ENCODE peak calls at places on chromosomes 1 and 21, in six cellular contexts. Y is GM12891, E is GM12878, X is H1, B is K562, R is HepG2. T is an unnamed sample.

GRCh38 chr1:181263444-181263843 is 174.9 kb downstream of the IER5 start:
- DNase-seq in B (no peak), E (no peak), Y (no peak), X (no peak), R (no peak), T (no peak)

GRCh38 chr21:44727321-44727720 is 15.9 kb upstream of the TSPEAR start:
- DNase-seq in B (no peak), E (no peak), Y (no peak), X (no peak), R (no peak), T (no peak)

GRCh38 chr1:202968895-202969295 is 1.8 kb upstream of the CYB5R1 start:
- DNase-seq in Y (peak; percentile 60), E (peak; percentile 33), X (peak; percentile 49), R (peak; percentile 78), B (peak; percentile 85), T (peak; percentile 41)

GRCh38 chr1:36386262-36387140 is 777 bp upstream of the STK40 start:
- DNase-seq in X (peak; percentile 81), R (peak; percentile 95), Y (peak; percentile 77), B (peak; percentile 95), E (peak; percentile 94), T (peak; percentile 82)

GRCh38 chr1:217138839-217139466 is 415.7 kb upstream of the ESRRG start:
- DNase-seq in R (no peak), B (no peak), X (peak; percentile 47), Y (no peak), E (no peak), T (no peak)

GRCh38 chr1:45356186-45356585 is 15.9 kb upstream of the MUTYH start:
- DNase-seq in B (no peak), E (no peak), R (peak; percentile 68), Y (no peak), X (no peak), T (no peak)

GRCh38 chr1:210571356-210572334 is 242.9 kb downstream of the HHAT start:
- DNase-seq in B (no peak), X (no peak), E (no peak), Y (no peak), R (no peak), T (no peak)

GRCh38 chr1:171014878-171015277 is 75.8 kb upstream of the FMO3 start:
- DNase-seq in R (no peak), B (no peak), Y (no peak), X (no peak), E (no peak), T (no peak)

GRCh38 chr1:171785766-171786165 is 4.3 kb downstream of the METTL13 start:
- DNase-seq in R (no peak), Y (no peak), X (no peak), B (no peak), E (no peak), T (no peak)

GRCh38 chr1:157968503-157968902 is 24.9 kb upstream of the KIRREL1 start:
- DNase-seq in E (no peak), X (no peak), R (no peak), Y (no peak), B (no peak), T (no peak)

GRCh38 chr21:38984982-38985422 is 179.3 kb downstream of the ETS2 start:
- DNase-seq in E (no peak), B (no peak), Y (no peak), X (no peak), R (no peak), T (no peak)

GRCh38 chr1:231252336-231252735 is 11.3 kb downstream of the GNPAT start:
- DNase-seq in E (no peak), X (no peak), R (no peak), B (no peak), Y (no peak), T (no peak)

GRCh38 chr1:90710579-90711536 is 6.2 kb downstream of the BARHL2 start:
- DNase-seq in E (no peak), Y (no peak), R (no peak), B (no peak), X (peak; percentile 76), T (no peak)

DNA sequence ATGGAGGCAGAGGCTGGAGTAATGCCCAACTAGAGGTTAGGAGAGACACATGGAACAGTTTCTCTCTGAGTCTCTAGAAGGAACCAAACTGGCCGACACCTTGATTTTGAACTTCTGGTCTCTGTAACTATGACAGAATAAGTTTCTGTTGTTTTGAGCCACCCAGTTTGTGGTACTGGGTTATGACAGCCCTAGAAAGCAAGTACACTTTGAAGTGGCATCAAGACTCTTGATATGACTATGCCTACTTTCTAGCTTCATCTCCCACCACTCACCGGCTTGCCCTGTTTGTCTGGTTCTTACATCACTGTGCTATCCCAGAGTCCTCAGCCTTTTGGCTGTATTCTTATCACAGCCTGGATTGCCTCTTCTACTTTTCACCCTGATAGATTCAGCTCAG is 230.3 kb upstream of the USP24 start:
- DNase-seq in E (peak; percentile 12), X (no peak), R (no peak), Y (no peak), B (no peak), T (no peak)
- TF ChIP-seq TAF1 in E (no peak), X (no peak), R (no peak), Y (no peak), B (no peak), T (no peak)

GRCh38 chr1:93846929-93847810 is 31.8 kb downstream of the DNTTIP2 start:
- DNase-seq in Y (peak; percentile 73), E (peak; percentile 92), R (peak; percentile 86), X (peak; percentile 90), B (peak; percentile 81), T (peak; percentile 71)

GRCh38 chr1:93844262-93845045 is 34.6 kb downstream of the DNTTIP2 start:
- DNase-seq in E (peak; percentile 34), B (peak; percentile 71), X (no peak), Y (peak; percentile 31), R (peak; percentile 77), T (no peak)

GRCh38 chr1:93845554-93846150 is 33.4 kb downstream of the DNTTIP2 start:
- DNase-seq in B (peak; percentile 21), Y (no peak), E (no peak), X (no peak), R (peak; percentile 64), T (no peak)

GRCh38 chr1:93847811-93848288 is 31.2 kb downstream of the DNTTIP2 start:
- DNase-seq in R (peak; percentile 45), E (no peak), B (peak; percentile 66), Y (no peak), X (peak; percentile 79), T (peak; percentile 33)

DNA sequence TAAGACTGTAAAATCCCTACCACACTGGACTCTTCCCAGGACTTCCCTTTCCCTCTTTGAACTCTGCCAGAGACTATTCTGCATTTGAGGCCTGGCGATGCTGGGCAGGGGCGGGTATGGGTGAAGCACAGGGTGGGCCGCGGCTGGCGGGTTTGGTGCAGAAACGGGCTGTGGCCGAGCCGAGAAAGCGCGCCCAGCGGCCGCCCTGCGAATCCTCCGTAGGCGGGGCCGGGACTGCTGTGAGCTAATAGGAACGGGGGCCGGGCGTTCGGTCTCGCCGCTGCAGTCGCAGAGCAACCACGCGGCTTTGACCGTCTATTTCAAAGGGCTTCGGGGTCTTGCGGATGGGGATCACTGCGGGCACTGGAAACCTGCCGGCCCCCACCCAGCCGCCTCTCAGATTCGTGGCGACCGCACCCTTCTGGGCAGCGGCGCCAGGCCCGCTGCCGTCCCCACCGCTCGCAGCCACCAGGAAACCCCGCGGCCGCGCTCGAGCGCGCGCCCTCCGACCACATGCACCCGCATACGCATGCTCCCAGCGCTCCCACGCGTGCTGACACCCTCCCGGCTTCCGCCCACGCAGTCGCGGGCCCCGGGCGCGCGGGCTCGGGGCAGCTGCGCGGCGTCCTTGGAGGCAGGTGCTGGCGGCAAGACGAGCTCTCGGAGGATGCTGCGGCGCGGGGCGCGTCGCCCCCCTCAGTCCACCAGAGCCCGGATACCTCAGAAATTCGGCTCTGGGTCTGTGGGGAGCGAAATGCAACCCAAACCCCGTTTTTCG is 32.7 kb downstream of the DNTTIP2 start:
- DNase-seq in R (peak; percentile 76), Y (peak; percentile 64), E (no peak), B (peak; percentile 83), X (peak; percentile 91), T (peak; percentile 63)
- TF ChIP-seq POLR2A in R (peak; percentile 77), Y (no peak), E (peak; percentile 75), B (peak; percentile 82), X (peak; percentile 68), T (no peak)

GRCh38 chr1:89697397-89697796 is 64.5 kb downstream of the LRRC8C start:
- DNase-seq in R (no peak), X (no peak), B (no peak), Y (no peak), E (no peak), T (no peak)

GRCh38 chr1:89699451-89699986 is 66.6 kb downstream of the LRRC8C start:
- DNase-seq in E (no peak), R (no peak), B (no peak), X (no peak), Y (no peak), T (no peak)

GRCh38 chr1:89698020-89698560 is 65.2 kb downstream of the LRRC8C start:
- DNase-seq in R (no peak), Y (no peak), X (no peak), E (no peak), B (no peak), T (no peak)

GRCh38 chr1:89695847-89696246 is 62.9 kb downstream of the LRRC8C start:
- DNase-seq in X (no peak), Y (no peak), E (no peak), R (no peak), B (no peak), T (no peak)

GRCh38 chr1:89698624-89699023 is 65.7 kb downstream of the LRRC8C start:
- DNase-seq in R (no peak), Y (no peak), X (no peak), E (no peak), B (no peak), T (no peak)
- TF ChIP-seq TAF1 in R (no peak), Y (no peak), X (no peak), E (no peak), B (no peak), T (no peak)

GRCh38 chr1:29234471-29234870 is 1.9 kb upstream of the PTPRU start:
- DNase-seq in X (no peak), Y (no peak), R (no peak), E (no peak), B (no peak), T (no peak)

GRCh38 chr1:29233693-29234092 is 2.6 kb upstream of the PTPRU start:
- DNase-seq in E (no peak), Y (no peak), B (no peak), R (no peak), X (no peak), T (no peak)

GRCh38 chr1:29227511-29227910 is 3.2 kb downstream of the MECR start:
- DNase-seq in R (no peak), B (no peak), Y (no peak), X (no peak), E (no peak), T (no peak)

GRCh38 chr1:29230204-29230552 is 556 bp downstream of the MECR start:
- DNase-seq in B (no peak), R (no peak), E (no peak), X (no peak), Y (no peak), T (no peak)

DNA sequence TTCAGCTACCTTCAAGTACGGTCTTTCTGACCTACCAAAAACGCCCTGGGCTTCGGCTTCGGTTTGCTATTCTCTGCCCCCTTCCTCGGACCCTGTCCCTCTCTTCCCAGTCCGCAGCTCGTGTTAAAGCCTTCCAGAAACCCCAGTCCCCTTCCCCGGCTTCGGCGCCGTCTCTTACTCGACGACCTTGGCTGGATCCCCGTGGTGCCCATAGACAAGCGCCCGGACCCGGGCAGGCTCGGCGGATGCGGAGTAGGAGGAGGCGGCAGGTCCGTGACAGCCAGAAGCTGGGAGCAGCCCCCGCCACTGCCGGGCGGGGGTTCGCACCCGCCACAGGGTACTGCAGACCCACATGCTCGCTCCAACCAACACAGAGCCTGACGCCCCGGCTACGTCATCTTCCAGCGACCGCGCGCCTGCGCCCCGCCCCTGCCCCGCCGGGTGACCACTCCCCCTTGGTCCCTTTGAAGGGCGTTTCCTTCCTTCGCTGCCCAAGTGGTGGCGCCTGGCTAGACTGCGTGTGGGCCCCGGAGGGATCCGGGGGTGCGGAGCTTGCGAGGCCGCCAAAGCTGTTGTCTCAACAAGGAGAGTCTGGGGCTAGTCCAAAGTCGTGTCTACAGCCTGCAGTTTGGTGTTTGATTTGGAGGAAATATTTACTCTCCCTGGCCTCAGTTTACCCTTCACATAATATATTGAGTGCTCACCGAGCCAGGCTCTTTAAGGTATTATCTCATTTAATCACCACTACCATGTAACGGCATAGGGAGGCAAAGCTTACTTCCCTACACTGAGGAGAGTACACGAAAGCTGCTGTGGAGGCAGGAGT is at the start of gene MECR:
- DNase-seq in E (peak; percentile 82), B (peak; percentile 99), Y (peak; percentile 97), X (peak; percentile 100), R (peak; percentile 83), T (peak; percentile 94)
- TF ChIP-seq POLR2A in E (peak; percentile 93), B (peak; percentile 91), Y (peak; percentile 85), X (peak; percentile 90), R (peak; percentile 82), T (peak; percentile 93)